ENCODE peak calls at places on chromosomes 11 and 22, in six cellular contexts. One of them, this sample, is unnamed.
A peak's percentile ranks its signal among the peaks of the same experiment; 100 is the strongest.

GRCh38 chr11:32983506-32983905 is 32.2 kb upstream of the DEPDC7 start:
- DNase-seq in mammary epithelial cell: no peak
- DNase-seq in A549: no peak
- DNase-seq in fibroblast of lung: no peak
- DNase-seq in pancreas: no peak
- DNase-seq in neural progenitor cell: no peak
- DNase-seq in this sample: no peak

GRCh38 chr11:10308208-10308954 is 3.5 kb downstream of the ADM start:
- DNase-seq in mammary epithelial cell: no peak
- DNase-seq in A549: no peak
- DNase-seq in fibroblast of lung: no peak
- DNase-seq in pancreas: no peak
- DNase-seq in neural progenitor cell: no peak
- DNase-seq in this sample: no peak

GRCh38 chr11:43825217-43825816 is 55.3 kb upstream of the ALKBH3 start:
- DNase-seq in mammary epithelial cell: peak; percentile 20
- DNase-seq in A549: peak; percentile 10
- DNase-seq in fibroblast of lung: no peak
- DNase-seq in pancreas: no peak
- DNase-seq in neural progenitor cell: peak; percentile 55
- DNase-seq in this sample: no peak

GRCh38 chr11:1129143-1129665 is 28.5 kb upstream of the MUC5AC start:
- DNase-seq in mammary epithelial cell: no peak
- DNase-seq in A549: no peak
- DNase-seq in fibroblast of lung: no peak
- DNase-seq in pancreas: no peak
- DNase-seq in neural progenitor cell: no peak
- DNase-seq in this sample: no peak

GRCh38 chr22:42974223-42974622 is 40.7 kb downstream of the PACSIN2 start:
- DNase-seq in mammary epithelial cell: no peak
- DNase-seq in A549: no peak
- DNase-seq in fibroblast of lung: no peak
- DNase-seq in pancreas: no peak
- DNase-seq in neural progenitor cell: no peak
- DNase-seq in this sample: no peak

GRCh38 chr22:32676196-32676595 is 125.3 kb upstream of the TIMP3 start:
- DNase-seq in mammary epithelial cell: no peak
- DNase-seq in A549: no peak
- DNase-seq in fibroblast of lung: no peak
- DNase-seq in pancreas: peak; percentile 20
- DNase-seq in neural progenitor cell: no peak
- DNase-seq in this sample: no peak

GRCh38 chr11:114269498-114269897 is 26.7 kb upstream of the NNMT start:
- DNase-seq in mammary epithelial cell: no peak
- DNase-seq in A549: no peak
- DNase-seq in fibroblast of lung: no peak
- DNase-seq in pancreas: no peak
- DNase-seq in neural progenitor cell: no peak
- DNase-seq in this sample: no peak

GRCh38 chr11:16966633-16967346 is 47.4 kb downstream of the PLEKHA7 start:
- DNase-seq in mammary epithelial cell: no peak
- DNase-seq in A549: no peak
- DNase-seq in fibroblast of lung: no peak
- DNase-seq in pancreas: no peak
- DNase-seq in neural progenitor cell: no peak
- DNase-seq in this sample: no peak

GRCh38 chr11:37449146-37449545 is 851.1 kb upstream of the RAG2 start:
- DNase-seq in mammary epithelial cell: peak; percentile 66
- DNase-seq in A549: no peak
- DNase-seq in fibroblast of lung: peak; percentile 49
- DNase-seq in pancreas: no peak
- DNase-seq in neural progenitor cell: peak; percentile 62
- DNase-seq in this sample: peak; percentile 49

GRCh38 chr11:17595526-17596309 is 48.7 kb downstream of the OTOG start:
- DNase-seq in mammary epithelial cell: no peak
- DNase-seq in A549: no peak
- DNase-seq in fibroblast of lung: no peak
- DNase-seq in pancreas: no peak
- DNase-seq in neural progenitor cell: no peak
- DNase-seq in this sample: no peak

GRCh38 chr22:49372111-49372529 is 455.6 kb downstream of the BRD1 start:
- DNase-seq in mammary epithelial cell: no peak
- DNase-seq in A549: no peak
- DNase-seq in fibroblast of lung: no peak
- DNase-seq in pancreas: no peak
- DNase-seq in neural progenitor cell: no peak
- DNase-seq in this sample: no peak

GRCh38 chr11:46393759-46394158 is 2.2 kb upstream of the CHRM4 start:
- DNase-seq in mammary epithelial cell: no peak
- DNase-seq in A549: no peak
- DNase-seq in fibroblast of lung: no peak
- DNase-seq in pancreas: no peak
- DNase-seq in neural progenitor cell: no peak
- DNase-seq in this sample: no peak

GRCh38 chr22:19398206-19398605 is 33.3 kb downstream of the HIRA start:
- DNase-seq in mammary epithelial cell: no peak
- DNase-seq in A549: no peak
- DNase-seq in fibroblast of lung: no peak
- DNase-seq in pancreas: no peak
- DNase-seq in neural progenitor cell: no peak
- DNase-seq in this sample: no peak

GRCh38 chr11:69971741-69972140 is 106.4 kb upstream of the ANO1 start:
- DNase-seq in mammary epithelial cell: no peak
- DNase-seq in A549: no peak
- DNase-seq in fibroblast of lung: no peak
- DNase-seq in pancreas: no peak
- DNase-seq in neural progenitor cell: no peak
- DNase-seq in this sample: no peak

GRCh38 chr11:87265132-87265531 is 227.4 kb downstream of the TMEM135 start:
- DNase-seq in mammary epithelial cell: peak; percentile 35
- DNase-seq in A549: no peak
- DNase-seq in fibroblast of lung: peak; percentile 62
- DNase-seq in pancreas: no peak
- DNase-seq in neural progenitor cell: no peak
- DNase-seq in this sample: no peak

GRCh38 chr11:65643971-65644370 is 6.1 kb downstream of the SIPA1 start:
- DNase-seq in mammary epithelial cell: peak; percentile 50
- DNase-seq in A549: no peak
- DNase-seq in fibroblast of lung: peak; percentile 6
- DNase-seq in pancreas: no peak
- DNase-seq in neural progenitor cell: no peak
- DNase-seq in this sample: no peak

GRCh38 chr11:44028816-44029506 is 18.8 kb upstream of the ACCSL start:
- DNase-seq in mammary epithelial cell: no peak
- DNase-seq in A549: no peak
- DNase-seq in fibroblast of lung: no peak
- DNase-seq in pancreas: no peak
- DNase-seq in neural progenitor cell: no peak
- DNase-seq in this sample: no peak

GRCh38 chr11:67351275-67352005 is 1.9 kb downstream of the POLD4 start:
- DNase-seq in mammary epithelial cell: peak; percentile 77
- DNase-seq in A549: peak; percentile 86
- DNase-seq in fibroblast of lung: peak; percentile 67
- DNase-seq in pancreas: peak; percentile 62
- DNase-seq in neural progenitor cell: peak; percentile 79
- DNase-seq in this sample: peak; percentile 68

GRCh38 chr11:123082977-123083376 is 21.0 kb upstream of the HSPA8 start:
- DNase-seq in mammary epithelial cell: no peak
- DNase-seq in A549: no peak
- DNase-seq in fibroblast of lung: no peak
- DNase-seq in pancreas: no peak
- DNase-seq in neural progenitor cell: no peak
- DNase-seq in this sample: no peak

GRCh38 chr11:69044111-69045013 is 4.4 kb upstream of the TPCN2 start:
- DNase-seq in mammary epithelial cell: peak; percentile 41
- DNase-seq in A549: peak; percentile 80
- DNase-seq in fibroblast of lung: peak; percentile 67
- DNase-seq in pancreas: peak; percentile 58
- DNase-seq in neural progenitor cell: peak; percentile 82
- DNase-seq in this sample: peak; percentile 23

GRCh38 chr11:61907282-61907681 is 10.1 kb downstream of the RAB3IL1 start:
- DNase-seq in mammary epithelial cell: no peak
- DNase-seq in A549: no peak
- DNase-seq in fibroblast of lung: no peak
- DNase-seq in pancreas: no peak
- DNase-seq in neural progenitor cell: peak; percentile 33
- DNase-seq in this sample: no peak

GRCh38 chr22:39933741-39934140 is 26.5 kb upstream of the TMA7B start:
- DNase-seq in mammary epithelial cell: no peak
- DNase-seq in A549: no peak
- DNase-seq in fibroblast of lung: no peak
- DNase-seq in pancreas: no peak
- DNase-seq in neural progenitor cell: peak; percentile 23
- DNase-seq in this sample: no peak

GRCh38 chr22:39928556-39929401 is 27.9 kb downstream of the GRAP2 start:
- DNase-seq in mammary epithelial cell: peak; percentile 78
- DNase-seq in A549: no peak
- DNase-seq in fibroblast of lung: no peak
- DNase-seq in pancreas: no peak
- DNase-seq in neural progenitor cell: no peak
- DNase-seq in this sample: peak; percentile 67

GRCh38 chr22:39932918-39933649 is 27.1 kb upstream of the TMA7B start:
- DNase-seq in mammary epithelial cell: no peak
- DNase-seq in A549: peak; percentile 15
- DNase-seq in fibroblast of lung: no peak
- DNase-seq in pancreas: no peak
- DNase-seq in neural progenitor cell: peak; percentile 90
- DNase-seq in this sample: no peak

GRCh38 chr22:39932166-39932565 is 28.0 kb upstream of the TMA7B start:
- DNase-seq in mammary epithelial cell: no peak
- DNase-seq in A549: no peak
- DNase-seq in fibroblast of lung: no peak
- DNase-seq in pancreas: no peak
- DNase-seq in neural progenitor cell: no peak
- DNase-seq in this sample: no peak

DNA sequence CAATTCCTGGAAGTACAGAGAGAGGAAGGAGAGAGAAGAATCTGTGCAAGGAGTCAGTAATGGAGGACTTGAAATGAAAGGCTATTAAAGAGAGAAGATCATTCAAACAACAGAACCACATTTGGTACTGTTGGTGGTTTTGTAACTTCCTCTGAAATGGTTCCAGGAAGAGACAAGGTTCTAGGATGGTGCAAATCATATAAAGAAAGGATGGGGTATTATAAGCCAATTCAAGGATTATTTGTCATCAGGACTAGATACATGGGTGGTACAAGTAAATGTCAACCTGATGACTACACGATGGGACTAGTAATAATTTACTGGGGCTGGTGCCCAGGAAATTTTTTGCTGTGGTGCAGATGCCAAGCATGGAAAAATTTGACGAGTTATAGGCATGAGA is 28.9 kb upstream of the TMA7B start:
- DNase-seq in mammary epithelial cell: no peak
- DNase-seq in A549: no peak
- DNase-seq in fibroblast of lung: no peak
- DNase-seq in pancreas: no peak
- DNase-seq in neural progenitor cell: no peak
- DNase-seq in this sample: no peak
- H3K4me1 ChIP-seq in mammary epithelial cell: peaks cover 18% of the 10 kb centered on the region
- H3K4me1 ChIP-seq in A549: no peaks in the 10 kb centered on the region
- H3K4me1 ChIP-seq in fibroblast of lung: no peaks in the 10 kb centered on the region
- H3K4me1 ChIP-seq in pancreas: no peaks in the 10 kb centered on the region
- H3K4me1 ChIP-seq in neural progenitor cell: peaks cover 32% of the 10 kb centered on the region
- H3K4me1 ChIP-seq in this sample: peaks cover 13% of the 10 kb centered on the region

GRCh38 chr22:20857247-20857643 is 1.4 kb downstream of the PI4KA start:
- DNase-seq in mammary epithelial cell: no peak
- DNase-seq in A549: no peak
- DNase-seq in fibroblast of lung: no peak
- DNase-seq in pancreas: no peak
- DNase-seq in neural progenitor cell: no peak
- DNase-seq in this sample: no peak

GRCh38 chr22:20859615-20860014 is 808 bp downstream of the SNAP29 start:
- DNase-seq in mammary epithelial cell: no peak
- DNase-seq in A549: no peak
- DNase-seq in fibroblast of lung: no peak
- DNase-seq in pancreas: no peak
- DNase-seq in neural progenitor cell: no peak
- DNase-seq in this sample: no peak

GRCh38 chr22:20862540-20862939 is 3.7 kb downstream of the SNAP29 start:
- DNase-seq in mammary epithelial cell: no peak
- DNase-seq in A549: no peak
- DNase-seq in fibroblast of lung: no peak
- DNase-seq in pancreas: no peak
- DNase-seq in neural progenitor cell: no peak
- DNase-seq in this sample: peak; percentile 23

GRCh38 chr22:20857838-20858614 is 585 bp downstream of the PI4KA start:
- DNase-seq in mammary epithelial cell: peak; percentile 19
- DNase-seq in A549: peak; percentile 54
- DNase-seq in fibroblast of lung: peak; percentile 90
- DNase-seq in pancreas: peak; percentile 78
- DNase-seq in neural progenitor cell: peak; percentile 95
- DNase-seq in this sample: peak; percentile 15

GRCh38 chr22:20858615-20859416 is at the start of the genes PI4KA and SNAP29:
- DNase-seq in mammary epithelial cell: peak; percentile 98
- DNase-seq in A549: peak; percentile 89
- DNase-seq in fibroblast of lung: peak; percentile 98
- DNase-seq in pancreas: peak; percentile 99
- DNase-seq in neural progenitor cell: peak; percentile 99
- DNase-seq in this sample: peak; percentile 84
- TF ChIP-seq CTCF in mammary epithelial cell: no peak
- TF ChIP-seq CTCF in A549: no peak
- TF ChIP-seq CTCF in fibroblast of lung: no peak
- TF ChIP-seq CTCF in pancreas: no peak
- TF ChIP-seq CTCF in neural progenitor cell: peak; percentile 6
- TF ChIP-seq CTCF in this sample: no peak

DNA sequence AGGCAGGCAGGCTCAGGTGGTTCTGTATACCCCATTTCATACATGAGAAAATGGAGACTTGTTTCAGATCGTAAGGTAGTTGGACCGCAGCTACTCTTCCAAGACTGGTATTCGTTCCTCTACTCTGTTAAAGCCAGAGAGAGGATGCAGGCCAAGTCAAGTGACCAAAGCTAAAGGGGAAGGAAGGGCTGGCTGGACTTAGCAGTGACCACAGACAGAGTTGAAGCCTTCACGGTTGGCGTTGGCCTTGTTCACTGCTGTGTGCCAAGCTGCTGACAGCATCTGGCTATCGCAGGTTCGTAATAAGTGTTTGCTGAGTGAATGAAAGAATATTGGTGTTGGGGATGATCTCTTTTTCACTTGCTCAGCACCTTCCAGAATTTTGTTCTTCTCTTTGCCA is 64.2 kb downstream of the PTPRJ start:
- DNase-seq in mammary epithelial cell: no peak
- DNase-seq in A549: no peak
- DNase-seq in fibroblast of lung: no peak
- DNase-seq in pancreas: no peak
- DNase-seq in neural progenitor cell: no peak
- DNase-seq in this sample: no peak
- H3K27ac ChIP-seq in mammary epithelial cell: no peak overlapping the region
- H3K27ac ChIP-seq in A549: no peak overlapping the region
- H3K27ac ChIP-seq in fibroblast of lung: no peak overlapping the region
- H3K27ac ChIP-seq in pancreas: no peak overlapping the region
- H3K27ac ChIP-seq in neural progenitor cell: no peak overlapping the region
- H3K27ac ChIP-seq in this sample: no peak overlapping the region

DNA sequence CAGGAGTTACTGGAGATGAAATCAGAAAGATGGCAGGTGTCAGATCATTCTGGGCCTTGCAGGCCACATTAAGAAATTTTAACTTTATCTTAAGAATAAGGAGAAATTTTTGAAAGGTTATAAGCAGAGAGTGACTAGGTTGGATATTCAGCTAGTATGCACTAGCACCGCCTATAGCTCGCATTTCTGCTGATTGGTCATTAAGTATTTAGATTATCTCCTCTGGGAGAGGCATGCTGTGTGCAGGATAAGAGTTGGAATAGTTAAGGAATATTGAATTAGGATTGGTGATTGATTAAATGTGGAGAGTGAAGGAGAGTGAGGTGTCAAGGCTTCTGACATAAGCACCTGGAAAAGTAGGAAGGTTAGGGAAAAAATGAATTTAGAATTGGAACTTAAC is 100.6 kb downstream of the STIM1 start:
- DNase-seq in mammary epithelial cell: no peak
- DNase-seq in A549: no peak
- DNase-seq in fibroblast of lung: no peak
- DNase-seq in pancreas: no peak
- DNase-seq in neural progenitor cell: no peak
- DNase-seq in this sample: no peak
- H3K4me1 ChIP-seq in mammary epithelial cell: peaks cover 51% of the 10 kb centered on the region
- H3K4me1 ChIP-seq in A549: peaks cover 30% of the 10 kb centered on the region
- H3K4me1 ChIP-seq in fibroblast of lung: peaks cover 7% of the 10 kb centered on the region
- H3K4me1 ChIP-seq in pancreas: no peaks in the 10 kb centered on the region
- H3K4me1 ChIP-seq in neural progenitor cell: peaks cover 9% of the 10 kb centered on the region
- H3K4me1 ChIP-seq in this sample: peaks cover 39% of the 10 kb centered on the region